ENCODE peak calls at places on chromosomes 3 and 15, in six cellular contexts. S is GM23248, M is neural progenitor cell, C is HCT116, V is hepatocyte, R is OCI-LY7. H is an unnamed sample.

GRCh38 chr15:74053941-74054529 is 28.3 kb downstream of the GOLGA6A start:
- DNase-seq in S (peak), R (peak), V (peak), C (peak), M (peak), H (peak)

GRCh38 chr3:170346481-170347125 is 10.9 kb upstream of the SKIL start:
- DNase-seq in V (no peak), M (no peak), S (peak), C (no peak), R (no peak), H (no peak)

GRCh38 chr3:77460326-77460725 is 420.4 kb downstream of the ROBO2 start:
- DNase-seq in C (no peak), M (no peak), S (peak), V (no peak), R (no peak), H (no peak)

GRCh38 chr3:55637906-55638635 is 151.0 kb upstream of the WNT5A start:
- DNase-seq in V (no peak), M (no peak), C (no peak), R (no peak), S (peak), H (no peak)

GRCh38 chr15:63749330-63749942 is 84.3 kb downstream of the HERC1 start:
- DNase-seq in R (no peak), V (no peak), M (no peak), C (no peak), S (peak), H (no peak)

GRCh38 chr15:80250614-80251504 is 1.2 kb downstream of the CTXND1 start:
- DNase-seq in R (no peak), M (peak), S (no peak), C (no peak), V (no peak), H (peak)

GRCh38 chr3:134342269-134342668 is 32.0 kb downstream of the AMOTL2 start:
- DNase-seq in C (no peak), S (no peak), V (no peak), M (no peak), R (no peak), H (no peak)

GRCh38 chr3:52529376-52530333 is 4.0 kb downstream of the NT5DC2 start:
- DNase-seq in C (no peak), V (no peak), S (peak), M (no peak), R (no peak), H (no peak)

GRCh38 chr3:28122227-28122626 is 119.2 kb upstream of the CMC1 start:
- DNase-seq in S (no peak), C (no peak), M (no peak), V (no peak), R (no peak), H (no peak)

GRCh38 chr3:127036209-127037020 is 53.5 kb downstream of the PLXNA1 start:
- DNase-seq in C (no peak), R (no peak), S (no peak), M (no peak), V (no peak), H (no peak)

GRCh38 chr15:71357357-71357756 is 242.1 kb downstream of the THSD4 start:
- DNase-seq in R (no peak), S (no peak), C (no peak), V (no peak), M (peak), H (no peak)

GRCh38 chr15:71252036-71252898 is 137.0 kb downstream of the THSD4 start:
- DNase-seq in V (peak), M (no peak), R (no peak), S (peak), C (peak), H (no peak)

GRCh38 chr3:146598486-146598885 is 6.7 kb downstream of the PLSCR5 start:
- DNase-seq in M (no peak), V (no peak), R (no peak), S (peak), C (no peak), H (no peak)

GRCh38 chr3:169454823-169455222 is 208.7 kb downstream of the MECOM start:
- DNase-seq in R (no peak), C (no peak), V (no peak), M (no peak), S (peak), H (no peak)

GRCh38 chr15:90864507-90864906 is 3.9 kb upstream of the FURIN start:
- DNase-seq in S (no peak), V (no peak), M (no peak), C (no peak), R (no peak), H (peak)

GRCh38 chr3:30473374-30474051 is 132.9 kb upstream of the TGFBR2 start:
- DNase-seq in C (no peak), R (no peak), S (peak), M (no peak), V (no peak), H (no peak)

GRCh38 chr3:113507501-113508067 is 7.4 kb downstream of the SPICE1 start:
- DNase-seq in M (no peak), S (no peak), C (no peak), R (no peak), V (no peak), H (no peak)

GRCh38 chr3:138359137-138359536 is 10.8 kb downstream of the MRAS start:
- DNase-seq in S (no peak), R (no peak), V (no peak), C (no peak), M (no peak), H (no peak)

GRCh38 chr3:115512565-115513410 is 110.5 kb upstream of the GAP43 start:
- DNase-seq in V (peak), C (no peak), R (no peak), M (peak), S (peak), H (peak)

GRCh38 chr3:197335428-197336132 is 37.2 kb upstream of the DLG1 start:
- DNase-seq in S (no peak), C (no peak), M (no peak), V (no peak), R (no peak), H (no peak)

GRCh38 chr3:22371592-22372291 is 620.7 kb upstream of the ZNF385D start:
- DNase-seq in C (no peak), R (no peak), V (peak), M (peak), S (no peak), H (peak)

GRCh38 chr3:65996605-65997004 is 42.1 kb downstream of the MAGI1 start:
- DNase-seq in S (no peak), M (no peak), V (peak), C (peak), R (no peak), H (peak)

GRCh38 chr15:99310745-99311144 is 59.5 kb downstream of the LRRC28 start:
- DNase-seq in C (no peak), M (no peak), R (no peak), S (no peak), V (no peak), H (no peak)

GRCh38 chr15:59255647-59256380 is 49.2 kb downstream of the LDHAL6B start:
- DNase-seq in R (no peak), V (peak), S (no peak), C (peak), M (no peak), H (no peak)

GRCh38 chr3:156826144-156826895 is at the start of gene LEKR1:
- DNase-seq in V (peak), C (peak), S (peak), R (no peak), M (peak), H (peak)

GRCh38 chr15:77022646-77023575 is 28.0 kb downstream of the PSTPIP1 start:
- DNase-seq in S (no peak), C (no peak), R (no peak), M (no peak), V (no peak), H (no peak)
- TF ChIP-seq EZH2phosphoT487 in S (no peak), C (no peak), R (no peak), M (no peak), V (no peak), H (no peak)

DNA sequence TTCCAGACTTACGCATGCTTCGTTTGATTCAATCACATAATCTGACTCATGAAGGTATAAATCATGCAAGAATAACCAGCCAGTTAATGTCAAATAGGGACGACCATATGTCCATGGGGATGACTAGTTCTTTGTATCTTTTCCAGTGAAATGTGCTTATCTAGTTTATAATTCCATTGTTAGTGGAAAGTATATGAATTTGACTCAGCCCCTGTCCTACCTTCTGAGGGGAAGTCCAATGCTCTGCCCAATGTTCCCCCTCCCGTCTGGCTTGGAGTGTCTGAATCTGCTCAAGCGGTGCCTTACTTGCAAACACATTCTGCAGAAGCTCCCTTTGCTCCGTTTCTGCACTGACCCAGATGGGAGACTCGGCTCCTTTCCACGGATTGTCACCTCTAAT is 55.0 kb upstream of the EPHB3 start:
- DNase-seq in S (peak), V (no peak), M (no peak), R (no peak), C (no peak), H (no peak)
- TF ChIP-seq EZH2phosphoT487 in S (no peak), V (no peak), M (no peak), R (no peak), C (no peak), H (no peak)

GRCh38 chr15:88604381-88604951 is 16.7 kb upstream of the AEN start:
- DNase-seq in S (no peak), R (no peak), V (no peak), C (no peak), M (peak), H (peak)
- TF ChIP-seq EZH2phosphoT487 in S (no peak), R (no peak), V (no peak), C (no peak), M (no peak), H (no peak)

GRCh38 chr3:192514754-192515660 is 212.3 kb downstream of the FGF12 start:
- DNase-seq in R (no peak), S (peak), M (peak), C (no peak), V (peak), H (peak)
- TF ChIP-seq EZH2phosphoT487 in R (no peak), S (no peak), M (peak), C (no peak), V (no peak), H (no peak)

DNA sequence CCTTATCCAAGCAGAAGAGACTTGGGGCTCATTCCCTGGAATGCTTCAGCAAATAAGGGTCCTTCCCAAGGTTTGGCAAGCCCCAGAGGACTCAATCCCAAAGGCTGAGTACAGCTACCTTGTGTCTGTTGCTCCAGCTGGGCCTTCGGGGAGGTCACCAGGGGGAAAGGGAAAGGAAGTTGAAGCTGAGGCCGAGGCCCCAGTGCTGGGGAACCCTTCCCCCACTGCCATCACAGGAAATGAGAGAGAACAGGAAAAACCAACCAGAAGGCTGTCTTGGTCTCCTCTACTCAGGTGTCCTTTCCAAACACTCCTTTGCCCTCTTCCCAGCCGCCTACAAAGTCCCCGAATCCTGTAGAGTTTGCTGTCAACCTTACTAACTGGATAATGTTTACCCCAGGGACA is 5.7 kb downstream of the CSRNP1 start:
- DNase-seq in C (no peak), R (peak), M (no peak), V (peak), S (peak), H (peak)
- TF ChIP-seq EZH2phosphoT487 in C (no peak), R (no peak), M (no peak), V (no peak), S (no peak), H (no peak)

GRCh38 chr3:100957407-100958100 is 35.7 kb downstream of the ABI3BP start:
- DNase-seq in C (no peak), M (no peak), R (no peak), S (peak), V (no peak), H (no peak)

GRCh38 chr3:100953103-100953502 is 40.1 kb downstream of the ABI3BP start:
- DNase-seq in R (no peak), M (no peak), C (no peak), V (no peak), S (no peak), H (no peak)

GRCh38 chr3:100956276-100956675 is 36.9 kb downstream of the ABI3BP start:
- DNase-seq in C (no peak), S (no peak), V (no peak), M (no peak), R (no peak), H (no peak)

GRCh38 chr3:100954199-100954935 is 38.9 kb downstream of the ABI3BP start:
- DNase-seq in C (no peak), S (peak), V (no peak), M (no peak), R (no peak), H (no peak)

DNA sequence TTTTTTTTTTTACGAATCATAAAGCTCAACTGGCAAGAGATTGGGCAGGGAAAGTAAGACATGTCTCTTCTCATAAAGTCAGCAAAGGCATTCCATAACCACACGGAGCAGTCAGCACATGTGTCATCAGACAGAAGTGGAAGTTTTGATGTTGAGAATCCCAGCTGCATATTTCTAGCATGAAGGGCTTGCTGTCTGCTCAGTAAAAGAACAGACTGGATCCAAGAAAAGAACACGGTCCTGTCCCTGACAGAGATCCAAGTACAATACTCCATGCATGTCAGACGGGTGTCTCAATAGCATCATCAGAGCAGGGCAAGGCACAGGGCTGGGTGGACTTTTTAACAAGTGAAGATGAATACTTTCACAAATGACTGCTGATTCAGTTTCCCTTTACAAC is 38.2 kb downstream of the ABI3BP start:
- DNase-seq in M (no peak), V (peak), R (no peak), S (peak), C (no peak), H (no peak)
- TF ChIP-seq EZH2phosphoT487 in M (no peak), V (no peak), R (no peak), S (peak), C (no peak), H (no peak)

DNA sequence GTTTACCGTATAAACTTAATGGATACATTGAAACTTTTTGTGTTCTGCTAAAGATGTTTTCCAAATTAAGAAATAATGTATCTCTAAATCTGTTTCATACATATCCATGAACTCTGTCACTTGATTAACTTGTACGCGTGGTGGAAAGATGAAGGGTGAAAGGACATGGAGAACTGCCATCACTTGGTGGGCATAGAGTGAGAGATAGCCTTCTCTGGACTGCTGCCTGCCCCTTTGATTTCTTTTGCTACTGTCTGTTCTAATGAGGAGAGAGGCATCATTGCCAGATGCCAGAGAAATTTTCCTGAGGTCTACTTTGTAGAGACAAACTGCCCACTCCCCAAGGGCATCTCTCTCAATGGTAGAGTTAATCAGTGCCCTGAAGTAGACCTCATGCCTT is 120.5 kb downstream of the SLMAP start:
- DNase-seq in V (no peak), R (no peak), S (no peak), C (no peak), M (no peak), H (no peak)
- TF ChIP-seq EZH2phosphoT487 in V (no peak), R (no peak), S (no peak), C (no peak), M (no peak), H (no peak)

DNA sequence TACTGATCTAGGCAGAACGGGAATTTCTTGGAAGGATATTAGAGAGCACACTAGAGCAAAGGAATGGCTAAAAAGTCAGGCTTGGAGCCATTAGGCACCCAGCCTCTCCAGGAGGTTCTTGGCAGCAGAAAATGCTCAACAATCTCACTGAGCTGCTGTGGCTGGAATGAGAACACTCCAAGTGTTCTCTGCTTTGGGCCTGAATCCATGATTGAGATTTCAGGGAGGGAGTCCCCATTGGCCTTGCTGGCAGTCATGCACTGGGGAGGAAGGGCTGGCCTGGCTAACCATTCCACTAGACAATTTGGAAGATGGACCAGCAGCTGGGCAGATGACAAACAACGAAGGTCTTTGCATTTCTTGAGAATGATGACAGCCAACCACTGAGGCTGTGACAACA is 362.6 kb downstream of the SHQ1 start:
- DNase-seq in M (no peak), V (no peak), R (no peak), S (peak), C (no peak), H (no peak)
- TF ChIP-seq EZH2phosphoT487 in M (no peak), V (no peak), R (no peak), S (no peak), C (no peak), H (no peak)

GRCh38 chr15:39228889-39229288 is 352.0 kb upstream of the THBS1 start:
- DNase-seq in R (no peak), M (no peak), C (no peak), V (no peak), S (no peak), H (no peak)
- TF ChIP-seq EZH2phosphoT487 in R (no peak), M (no peak), C (no peak), V (no peak), S (no peak), H (no peak)

H was measured in GM23338.